ENCODE peak calls at places on chromosomes 5 and 9, in seven cellular contexts. V is HFF-Myc, K is kidney epithelial cell, H is gastrocnemius medialis, R is chondrocyte, Z is psoas muscle, T is progenitor cell of endocrine pancreas. O is an unnamed sample.

GRCh38 chr9:74948897-74949296 is 3.8 kb downstream of the C9orf40 start:
- DNase-seq in V (no peak), K (no peak), H (no peak), R (no peak), Z (no peak), T (no peak), O (no peak)

GRCh38 chr5:1324301-1324700 is 20.6 kb downstream of the CLPTM1L start:
- DNase-seq in V (no peak), K (no peak), H (no peak), R (no peak), Z (no peak), T (no peak), O (no peak)

GRCh38 chr9:15189491-15189890 is 117.5 kb downstream of the TTC39B start:
- DNase-seq in V (no peak), K (no peak), H (no peak), R (no peak), Z (no peak), T (no peak), O (no peak)

GRCh38 chr5:74490814-74491213 is 149.7 kb downstream of the ENC1 start:
- DNase-seq in V (no peak), K (no peak), H (no peak), R (no peak), Z (no peak), T (no peak), O (no peak)

GRCh38 chr9:134396825-134397224 is 70.6 kb downstream of the RXRA start:
- DNase-seq in V (no peak), K (no peak), H (no peak), R (no peak), Z (no peak), T (no peak), O (no peak)

GRCh38 chr9:133334161-133334560 is 1.8 kb downstream of the SURF6 start:
- DNase-seq in V (no peak), K (no peak), H (peak), R (peak), Z (peak), T (no peak), O (no peak)

GRCh38 chr5:125708583-125708982 is 714.6 kb upstream of the GRAMD2B start:
- DNase-seq in V (no peak), K (no peak), H (no peak), R (no peak), Z (no peak), T (no peak), O (no peak)

GRCh38 chr9:677461-678097 is 163.9 kb upstream of the DMRT1 start:
- DNase-seq in V (no peak), K (no peak), H (no peak), R (no peak), Z (no peak), T (no peak), O (no peak)

GRCh38 chr5:76765249-76765648 is 49.3 kb downstream of the F2R start:
- DNase-seq in V (peak), K (no peak), H (no peak), R (no peak), Z (no peak), T (no peak), O (peak)

GRCh38 chr5:95641803-95642220 is 4.8 kb upstream of the RFESD start:
- DNase-seq in V (no peak), K (no peak), H (peak), R (no peak), Z (no peak), T (no peak), O (no peak)

GRCh38 chr9:134333874-134334581 is 7.8 kb downstream of the RXRA start:
- DNase-seq in V (no peak), K (no peak), H (no peak), R (no peak), Z (peak), T (no peak), O (no peak)

GRCh38 chr5:132302413-132302812 is 8.2 kb downstream of the SLC22A4 start:
- DNase-seq in V (no peak), K (no peak), H (no peak), R (no peak), Z (no peak), T (no peak), O (no peak)

GRCh38 chr5:99054972-99055371 is 126.2 kb upstream of the CHD1 start:
- DNase-seq in V (no peak), K (no peak), H (no peak), R (no peak), Z (no peak), T (no peak), O (no peak)

GRCh38 chr5:175822225-175822624 is 49.2 kb upstream of the CPLX2 start:
- DNase-seq in V (no peak), K (no peak), H (no peak), R (no peak), Z (no peak), T (no peak), O (no peak)

GRCh38 chr5:91339053-91339710 is 43.9 kb downstream of the ARRDC3 start:
- DNase-seq in V (no peak), K (no peak), H (no peak), R (no peak), Z (no peak), T (no peak), O (no peak)

GRCh38 chr5:123755587-123756324 is 243.8 kb downstream of the CSNK1G3 start:
- DNase-seq in V (peak), K (peak), H (no peak), R (no peak), Z (no peak), T (no peak), O (no peak)

GRCh38 chr5:131644822-131645221 is 9.8 kb upstream of the RAPGEF6 start:
- DNase-seq in V (no peak), K (no peak), H (no peak), R (no peak), Z (no peak), T (no peak), O (no peak)

GRCh38 chr9:3809724-3810123 is 283.9 kb upstream of the RFX3 start:
- DNase-seq in V (no peak), K (peak), H (no peak), R (no peak), Z (no peak), T (no peak), O (no peak)

GRCh38 chr5:96256795-96257470 is 176.1 kb downstream of the PCSK1 start:
- DNase-seq in V (peak), K (no peak), H (peak), R (no peak), Z (no peak), T (no peak), O (no peak)

GRCh38 chr5:170597876-170598275 is 94.1 kb downstream of the KCNIP1 start:
- DNase-seq in V (no peak), K (no peak), H (no peak), R (no peak), Z (no peak), T (no peak), O (no peak)

GRCh38 chr5:36285837-36286615 is 15.7 kb downstream of the RANBP3L start:
- DNase-seq in V (no peak), K (no peak), H (no peak), R (no peak), Z (no peak), T (no peak), O (no peak)

GRCh38 chr5:76337949-76338589 is 65.0 kb upstream of the IQGAP2 start:
- DNase-seq in V (peak), K (peak), H (no peak), R (no peak), Z (no peak), T (peak), O (peak)

GRCh38 chr5:64818245-64818644 is 49.5 kb downstream of the CWC27 start:
- DNase-seq in V (no peak), K (no peak), H (no peak), R (no peak), Z (no peak), T (no peak), O (no peak)

GRCh38 chr9:37574241-37574721 is 1.9 kb downstream of the FBXO10 start:
- DNase-seq in V (no peak), K (no peak), H (no peak), R (no peak), Z (no peak), T (no peak), O (no peak)

DNA sequence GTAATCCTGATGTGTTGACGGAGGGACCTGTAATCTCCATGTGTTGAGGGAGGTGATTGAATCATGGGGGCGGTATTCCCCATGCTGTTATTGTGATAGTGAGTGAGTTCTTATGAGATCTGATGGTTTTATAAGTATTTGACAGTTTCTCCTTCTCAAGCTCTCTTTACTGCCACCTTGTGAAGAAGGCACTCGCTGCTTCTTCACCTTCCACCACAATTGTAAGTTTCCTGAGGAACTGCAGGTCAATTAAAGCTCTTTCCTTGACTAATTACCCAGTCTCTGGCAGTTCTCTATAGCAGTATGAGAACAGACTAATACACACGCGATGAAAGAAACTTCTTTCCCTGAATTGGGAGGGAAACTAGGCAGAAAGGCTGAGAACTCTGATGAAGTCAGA is 141.1 kb upstream of the RAD23B start:
- DNase-seq in V (no peak), K (no peak), H (no peak), R (no peak), Z (no peak), T (no peak), O (no peak)
- TF ChIP-seq CTCF in V (peak), K (peak), H (no peak), R (peak), Z (no peak), T (no peak), O (peak)

DNA sequence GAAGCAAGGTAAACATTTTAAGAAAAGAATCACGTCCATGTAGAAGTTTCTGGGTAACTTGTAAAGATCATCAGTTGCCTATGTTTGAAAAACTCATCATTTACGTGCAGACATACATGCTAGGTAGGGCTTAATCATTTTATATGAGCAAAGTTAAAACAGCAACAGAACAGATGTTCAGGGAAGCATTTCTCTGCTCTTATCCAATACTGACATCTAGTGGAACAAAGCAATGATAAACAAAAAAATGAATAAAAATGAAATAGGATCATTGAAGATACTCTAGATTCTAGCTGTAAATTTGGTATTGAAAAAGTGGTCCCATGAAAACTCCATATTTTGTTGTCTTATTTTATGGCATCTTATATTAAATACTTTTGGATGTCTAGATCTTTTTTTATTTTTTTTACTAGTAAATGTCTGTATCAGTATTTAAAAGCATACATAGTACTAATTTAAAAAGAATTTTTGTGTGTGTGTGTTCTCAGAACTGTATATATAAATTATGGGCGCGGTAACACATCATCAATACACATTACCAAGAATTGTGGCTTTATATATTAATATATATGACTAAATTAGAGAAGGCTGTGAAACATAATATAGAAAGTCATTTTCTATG is 1050.2 kb downstream of the CDH12 start:
- DNase-seq in V (no peak), K (no peak), H (no peak), R (no peak), Z (no peak), T (no peak), O (no peak)
- TF ChIP-seq CTCF in V (peak), K (peak), H (peak), R (peak), Z (peak), T (peak), O (peak)

DNA sequence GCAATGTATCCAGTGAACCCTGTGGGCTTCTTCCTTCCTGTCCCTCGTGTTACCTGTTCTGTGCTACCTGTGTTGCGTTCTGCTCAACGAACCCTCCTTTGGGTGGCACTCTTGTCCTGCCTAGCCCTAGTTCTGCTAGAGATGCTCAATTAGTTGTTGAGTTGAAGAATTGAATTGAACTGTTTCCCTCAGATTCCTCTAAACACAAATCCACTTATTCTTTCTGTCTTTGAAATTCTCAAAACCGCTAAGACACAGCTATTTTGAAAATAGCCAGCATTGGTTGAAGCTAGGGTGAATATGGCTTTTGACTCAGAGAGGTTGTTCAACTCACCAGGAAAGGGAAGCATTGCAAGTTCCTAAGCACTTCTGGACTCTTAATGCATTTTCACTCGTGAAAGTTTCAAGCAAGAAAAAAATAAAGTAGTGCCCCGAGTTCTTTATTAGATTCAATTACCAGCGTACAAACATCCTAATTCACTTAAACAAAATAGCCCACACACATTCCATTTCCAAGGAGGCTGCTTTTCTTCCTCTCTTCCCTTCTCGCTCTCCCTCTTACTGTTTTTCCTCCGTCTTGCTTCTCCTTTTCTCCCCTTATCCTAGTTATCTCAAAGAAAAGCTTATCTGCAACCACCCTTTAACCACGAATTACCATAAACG is 648 bp upstream of the ITGA1 start:
- DNase-seq in V (no peak), K (no peak), H (no peak), R (no peak), Z (no peak), T (no peak), O (no peak)
- TF ChIP-seq CTCF in V (no peak), K (peak), H (no peak), R (peak), Z (peak), T (peak), O (peak)

GRCh38 chr5:83133797-83134196 is 56.5 kb downstream of the XRCC4 start:
- DNase-seq in V (no peak), K (no peak), H (no peak), R (peak), Z (peak), T (no peak), O (no peak)
- TF ChIP-seq CTCF in V (no peak), K (no peak), H (no peak), R (no peak), Z (no peak), T (no peak), O (no peak)

DNA sequence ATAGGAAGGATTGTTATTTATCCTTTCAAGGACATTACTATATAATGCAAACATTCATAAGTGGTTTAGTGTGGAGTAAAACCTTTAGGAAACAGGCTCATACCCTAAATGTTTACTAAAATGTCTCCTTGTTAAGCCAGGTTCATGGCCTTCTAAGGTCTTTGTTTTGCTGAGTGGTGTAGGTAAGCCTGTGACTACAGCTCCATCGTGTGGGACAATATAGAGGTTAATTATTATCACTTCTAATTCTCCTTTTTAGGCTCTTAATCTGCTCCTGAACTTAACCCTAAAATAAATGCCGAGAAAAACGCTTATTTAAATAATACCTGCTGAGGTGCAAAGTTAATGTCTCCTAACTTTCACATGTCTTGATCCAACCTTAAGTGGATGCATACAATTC is 43.8 kb downstream of the SPINK5 start:
- DNase-seq in V (no peak), K (no peak), H (no peak), R (no peak), Z (no peak), T (no peak), O (no peak)
- TF ChIP-seq CTCF in V (no peak), K (peak), H (no peak), R (peak), Z (no peak), T (peak), O (no peak)

DNA sequence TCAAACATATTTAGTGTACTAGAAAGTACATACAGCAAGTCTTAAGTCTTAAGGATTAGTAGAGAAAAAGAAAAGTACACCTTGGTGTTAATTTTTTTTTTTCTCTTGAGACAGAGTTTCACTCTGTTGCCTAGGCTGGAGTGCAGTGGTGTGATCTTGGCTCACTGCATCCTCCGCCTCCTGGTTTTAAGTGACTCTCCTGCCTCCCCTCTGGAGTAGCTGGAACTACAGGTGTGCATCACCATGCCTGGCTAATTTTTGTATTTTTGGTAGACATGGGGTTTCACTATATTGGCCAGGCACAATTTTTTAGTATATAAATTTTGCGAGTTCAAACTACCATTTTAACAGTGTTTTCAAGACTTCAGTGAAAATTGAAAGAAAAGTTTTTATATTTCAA is 1941.1 kb upstream of the CDH6 start:
- DNase-seq in V (no peak), K (no peak), H (no peak), R (no peak), Z (no peak), T (no peak), O (no peak)
- TF ChIP-seq CTCF in V (no peak), K (no peak), H (no peak), R (no peak), Z (no peak), T (peak), O (no peak)

GRCh38 chr9:89869774-89870173 is 265.0 kb downstream of the GADD45G start:
- DNase-seq in V (no peak), K (no peak), H (no peak), R (peak), Z (no peak), T (no peak), O (no peak)
- TF ChIP-seq CTCF in V (no peak), K (peak), H (no peak), R (peak), Z (no peak), T (no peak), O (no peak)

DNA sequence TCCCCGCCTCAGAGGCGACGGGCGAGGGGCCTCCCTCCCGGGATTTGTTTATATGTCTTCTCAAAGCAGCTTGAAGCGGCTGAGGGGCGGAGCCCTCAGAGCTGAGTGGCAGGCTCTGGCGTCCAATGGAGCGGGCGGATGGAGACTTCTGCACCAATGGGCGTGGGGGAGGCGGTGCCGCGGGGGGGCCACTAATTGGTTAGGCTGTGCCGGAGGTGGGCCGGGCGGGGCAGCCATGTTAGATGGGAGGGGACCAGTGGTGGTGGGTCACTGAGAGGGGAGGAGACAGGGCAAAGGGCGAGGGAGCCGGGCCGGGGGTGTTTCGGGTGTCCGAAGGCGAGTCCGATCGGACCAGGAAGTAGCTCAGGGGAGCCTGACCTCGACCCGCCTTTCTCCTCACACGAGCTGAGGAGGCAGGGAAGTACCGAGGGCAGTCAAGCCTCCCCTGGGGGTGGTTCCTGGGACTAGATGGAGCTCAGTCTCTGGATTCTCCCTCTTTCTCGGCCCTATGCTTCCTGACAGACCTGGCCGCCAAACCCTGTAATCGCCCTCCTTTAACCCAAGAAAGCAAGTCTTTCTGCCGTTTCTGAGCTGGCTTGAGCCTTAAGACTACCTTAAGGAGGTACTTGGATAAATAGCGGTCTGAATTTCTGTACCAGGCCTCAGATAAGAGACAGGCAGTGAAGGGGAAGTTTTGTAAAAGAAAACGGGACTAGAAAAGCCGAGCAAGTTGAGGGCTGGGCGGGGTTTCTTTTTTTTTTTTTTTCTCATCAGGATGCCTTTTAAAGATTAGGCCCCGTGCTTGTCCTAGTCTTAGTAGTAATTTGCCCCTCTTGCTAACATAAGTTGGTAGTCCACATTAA is 1.1 kb downstream of the CREBRF start:
- DNase-seq in V (peak), K (peak), H (peak), R (peak), Z (peak), T (peak), O (peak)
- TF ChIP-seq CTCF in V (peak), K (no peak), H (peak), R (peak), Z (no peak), T (peak), O (peak)

GRCh38 chr9:136726631-136727191 is 14.3 kb downstream of the DIPK1B start:
- DNase-seq in V (no peak), K (no peak), H (no peak), R (no peak), Z (no peak), T (no peak), O (no peak)
- TF ChIP-seq CTCF in V (peak), K (peak), H (peak), R (peak), Z (peak), T (peak), O (peak)